ENCODE peak calls at places on chromosomes 6 and 20, in nine cellular contexts. O, U, S, C, W, Z, K, A and J are unnamed samples.

GRCh38 chr6:104575536-104575935 is 284.2 kb downstream of the HACE1 start:
- DNase-seq in O (no peak), U (no peak), S (no peak), C (no peak), W (no peak), Z (no peak), K (no peak), A (no peak), J (no peak)

GRCh38 chr6:109050447-109051102 is 44.1 kb downstream of the SESN1 start:
- DNase-seq in O (no peak), U (no peak), S (no peak), C (no peak), W (no peak), Z (no peak), K (no peak), A (no peak), J (no peak)

GRCh38 chr6:24359640-24360454 is 2.0 kb upstream of the DCDC2 start:
- DNase-seq in O (peak), U (peak), S (peak), C (peak), W (peak), Z (peak), K (peak), A (peak), J (peak)

GRCh38 chr6:81998432-81998831 is 246.0 kb upstream of the TENT5A start:
- DNase-seq in O (no peak), U (no peak), S (peak), C (peak), W (no peak), Z (no peak), K (no peak), A (no peak), J (peak)

GRCh38 chr6:148629197-148629909 is 117.5 kb upstream of the UST start:
- DNase-seq in O (no peak), U (no peak), S (peak), C (peak), W (no peak), Z (peak), K (no peak), A (no peak), J (no peak)

GRCh38 chr20:62219101-62219991 is 732 bp downstream of the HRH3 start:
- DNase-seq in O (no peak), U (no peak), S (peak), C (peak), W (no peak), Z (no peak), K (no peak), A (no peak), J (no peak)

GRCh38 chr6:119096683-119097310 is 18.3 kb upstream of the FAM184A start:
- DNase-seq in O (peak), U (no peak), S (peak), C (peak), W (no peak), Z (no peak), K (peak), A (no peak), J (no peak)

GRCh38 chr20:64037498-64038213 is 1.7 kb downstream of the C20orf204 start:
- DNase-seq in O (no peak), U (peak), S (no peak), C (no peak), W (peak), Z (no peak), K (no peak), A (no peak), J (peak)

GRCh38 chr6:36933102-36933501 is 21.4 kb upstream of the PI16 start:
- DNase-seq in O (no peak), U (no peak), S (peak), C (peak), W (no peak), Z (no peak), K (no peak), A (no peak), J (peak)

GRCh38 chr6:103177800-103178199 is 1681.9 kb downstream of the HACE1 start:
- DNase-seq in O (no peak), U (no peak), S (no peak), C (no peak), W (no peak), Z (no peak), K (no peak), A (no peak), J (no peak)

GRCh38 chr20:40892642-40893041 is 136.0 kb upstream of the TOP1 start:
- DNase-seq in O (no peak), U (peak), S (no peak), C (no peak), W (no peak), Z (peak), K (no peak), A (no peak), J (peak)

GRCh38 chr6:113352029-113352801 is 504.9 kb upstream of the MARCKS start:
- DNase-seq in O (no peak), U (peak), S (peak), C (peak), W (no peak), Z (no peak), K (no peak), A (no peak), J (peak)

GRCh38 chr6:88869263-88870023 is 94.0 kb downstream of the RNGTT start:
- DNase-seq in O (no peak), U (peak), S (peak), C (peak), W (no peak), Z (no peak), K (no peak), A (no peak), J (peak)

GRCh38 chr6:108452725-108453195 is 108.0 kb upstream of the FOXO3 start:
- DNase-seq in O (no peak), U (no peak), S (peak), C (peak), W (no peak), Z (peak), K (no peak), A (no peak), J (no peak)

GRCh38 chr6:36301781-36302180 is 31.9 kb downstream of the PNPLA1 start:
- DNase-seq in O (peak), U (no peak), S (peak), C (no peak), W (no peak), Z (no peak), K (no peak), A (no peak), J (peak)

GRCh38 chr6:71408966-71409723 is 120.5 kb downstream of the OGFRL1 start:
- DNase-seq in O (no peak), U (no peak), S (peak), C (no peak), W (no peak), Z (no peak), K (no peak), A (no peak), J (no peak)

GRCh38 chr20:20209684-20210083 is 157.4 kb downstream of the CFAP61 start:
- DNase-seq in O (no peak), U (no peak), S (no peak), C (no peak), W (no peak), Z (no peak), K (no peak), A (no peak), J (no peak)

GRCh38 chr6:83057705-83058321 is 7.8 kb downstream of the UBE3D start:
- DNase-seq in O (no peak), U (peak), S (peak), C (peak), W (peak), Z (peak), K (peak), A (peak), J (peak)

GRCh38 chr6:10030942-10031537 is 383.8 kb downstream of the TFAP2A start:
- DNase-seq in O (no peak), U (no peak), S (no peak), C (peak), W (no peak), Z (no peak), K (no peak), A (peak), J (peak)

GRCh38 chr20:58131111-58131510 is 97.3 kb downstream of the ANKRD60 start:
- DNase-seq in O (no peak), U (peak), S (peak), C (peak), W (no peak), Z (peak), K (no peak), A (no peak), J (peak)

GRCh38 chr6:111804627-111805235 is 68.5 kb downstream of the FYN start:
- DNase-seq in O (peak), U (peak), S (peak), C (peak), W (peak), Z (no peak), K (peak), A (no peak), J (peak)